ENCODE peak calls at places on chromosome 21, in nine cellular contexts. U is GM23338, Z is PC-3, H is hepatocyte, F is GM23248, T is OCI-LY7, A is MM.1S, E is HCT116, P is SK-N-SH. Q is an unnamed sample.
A peak's percentile ranks its signal among the peaks of the same experiment; 100 is the strongest.

GRCh38 chr21:41247976-41248545 is 68.5 kb upstream of the FAM3B start:
- DNase-seq in U (no peak), Z (no peak), H (no peak), F (no peak), T (no peak), A (no peak), E (no peak), P (no peak), Q (no peak)

GRCh38 chr21:46532080-46532479 is 72.8 kb downstream of the S100B start:
- DNase-seq in U (no peak), Z (no peak), H (no peak), F (no peak), T (no peak), A (no peak), E (no peak), P (no peak), Q (no peak)

GRCh38 chr21:30146558-30147282 is 19.9 kb downstream of the CLDN17 start:
- DNase-seq in U (no peak), Z (peak; percentile 79), H (no peak), F (no peak), T (no peak), A (no peak), E (no peak), P (no peak), Q (no peak)

GRCh38 chr21:40765771-40766170 is 81.2 kb downstream of the DSCAM start:
- DNase-seq in U (no peak), Z (no peak), H (no peak), F (no peak), T (no peak), A (no peak), E (no peak), P (no peak), Q (no peak)

GRCh38 chr21:45076245-45076661 is 1.9 kb downstream of the ADARB1 start:
- DNase-seq in U (no peak), Z (peak; percentile 28), H (no peak), F (peak; percentile 70), T (no peak), A (no peak), E (no peak), P (no peak), Q (peak; percentile 30)

GRCh38 chr21:23452384-23453083 is 2154.7 kb downstream of the MRPL39 start:
- DNase-seq in U (peak; percentile 83), Z (peak; percentile 13), H (peak; percentile 39), F (no peak), T (no peak), A (peak; percentile 68), E (no peak), P (no peak), Q (peak; percentile 77)

GRCh38 chr21:30628109-30628508 is 6.9 kb upstream of the KRTAP20-2 start:
- DNase-seq in U (no peak), Z (no peak), H (no peak), F (no peak), T (no peak), A (no peak), E (no peak), P (no peak), Q (no peak)

GRCh38 chr21:41090981-41091380 is 77.0 kb upstream of the BACE2 start:
- DNase-seq in U (no peak), Z (no peak), H (no peak), F (no peak), T (no peak), A (no peak), E (no peak), P (no peak), Q (no peak)

GRCh38 chr21:15000076-15000475 is 64.7 kb downstream of the NRIP1 start:
- DNase-seq in U (no peak), Z (peak; percentile 50), H (no peak), F (peak; percentile 55), T (no peak), A (no peak), E (no peak), P (no peak), Q (no peak)

GRCh38 chr21:38804617-38805281 is 980 bp upstream of the ETS2 start:
- DNase-seq in U (peak; percentile 72), Z (peak; percentile 88), H (peak; percentile 88), F (peak; percentile 82), T (no peak), A (peak; percentile 26), E (peak; percentile 40), P (peak; percentile 78), Q (no peak)

GRCh38 chr21:17388226-17388625 is 124.6 kb upstream of the CXADR start:
- DNase-seq in U (peak; percentile 2), Z (no peak), H (no peak), F (no peak), T (peak; percentile 88), A (no peak), E (no peak), P (no peak), Q (no peak)

GRCh38 chr21:28148400-28149064 is 844.1 kb downstream of the LTN1 start:
- DNase-seq in U (no peak), Z (peak; percentile 22), H (no peak), F (peak; percentile 17), T (no peak), A (no peak), E (no peak), P (no peak), Q (no peak)

GRCh38 chr21:38671716-38672115 is 134.0 kb upstream of the ETS2 start:
- DNase-seq in U (no peak), Z (no peak), H (no peak), F (no peak), T (no peak), A (no peak), E (no peak), P (no peak), Q (no peak)

GRCh38 chr21:38454161-38454560 is 44.1 kb downstream of the ERG start:
- DNase-seq in U (peak; percentile 29), Z (no peak), H (no peak), F (no peak), T (no peak), A (no peak), E (no peak), P (no peak), Q (no peak)

DNA sequence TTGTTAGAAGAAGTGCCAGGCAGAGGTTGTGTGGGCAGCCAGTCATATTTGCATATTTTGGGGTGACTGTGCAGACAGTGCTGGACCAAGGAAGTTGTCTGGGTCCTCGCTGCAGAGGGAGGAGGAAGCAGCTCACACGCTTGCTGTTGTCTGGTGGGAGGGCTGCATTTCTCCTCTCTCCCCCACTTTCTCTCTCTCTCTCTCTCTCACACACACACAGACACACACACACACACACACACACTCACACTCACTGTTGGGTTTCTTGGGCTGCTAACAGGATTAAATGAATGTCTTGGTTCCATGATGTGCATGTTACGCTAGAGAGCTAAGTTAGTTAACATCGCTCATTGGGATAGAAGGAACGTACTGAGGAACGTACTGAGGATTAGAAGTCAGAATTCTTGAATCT is 72.9 kb downstream of the AGPAT3 start:
- DNase-seq in U (no peak), Z (no peak), H (no peak), F (no peak), T (peak; percentile 23), A (no peak), E (no peak), P (no peak), Q (no peak)
- H4K20me1 ChIP-seq in U (no peaks in the 10 kb centered on the region), Z (no peaks in the 10 kb centered on the region), H (peaks cover 40% of the 10 kb centered on the region), F (no peaks in the 10 kb centered on the region), T (no peaks in the 10 kb centered on the region), A (peaks cover 9% of the 10 kb centered on the region), E (no peaks in the 10 kb centered on the region), P (peaks cover 22% of the 10 kb centered on the region), Q (no peaks in the 10 kb centered on the region)

GRCh38 chr21:26116456-26117011 is 54.0 kb downstream of the APP start:
- DNase-seq in U (peak; percentile 76), Z (peak; percentile 84), H (peak; percentile 14), F (peak; percentile 80), T (no peak), A (no peak), E (no peak), P (peak; percentile 27), Q (no peak)
- TF ChIP-seq EZH2phosphoT487 in U (no peak), Z (no peak), H (no peak), F (no peak), T (no peak), A (no peak), E (no peak), P (no peak), Q (no peak)

GRCh38 chr21:34839070-34839820 is 170.5 kb downstream of the CLIC6 start:
- DNase-seq in U (no peak), Z (no peak), H (no peak), F (no peak), T (no peak), A (no peak), E (no peak), P (no peak), Q (no peak)
- H3K27ac ChIP-seq in U (no peak overlapping the region), Z (no peak overlapping the region), H (no peak overlapping the region), F (peak overlapping the region; percentile 17), T (no peak overlapping the region), A (no peak overlapping the region), E (no peak overlapping the region), P (no peak overlapping the region), Q (no peak overlapping the region)

DNA sequence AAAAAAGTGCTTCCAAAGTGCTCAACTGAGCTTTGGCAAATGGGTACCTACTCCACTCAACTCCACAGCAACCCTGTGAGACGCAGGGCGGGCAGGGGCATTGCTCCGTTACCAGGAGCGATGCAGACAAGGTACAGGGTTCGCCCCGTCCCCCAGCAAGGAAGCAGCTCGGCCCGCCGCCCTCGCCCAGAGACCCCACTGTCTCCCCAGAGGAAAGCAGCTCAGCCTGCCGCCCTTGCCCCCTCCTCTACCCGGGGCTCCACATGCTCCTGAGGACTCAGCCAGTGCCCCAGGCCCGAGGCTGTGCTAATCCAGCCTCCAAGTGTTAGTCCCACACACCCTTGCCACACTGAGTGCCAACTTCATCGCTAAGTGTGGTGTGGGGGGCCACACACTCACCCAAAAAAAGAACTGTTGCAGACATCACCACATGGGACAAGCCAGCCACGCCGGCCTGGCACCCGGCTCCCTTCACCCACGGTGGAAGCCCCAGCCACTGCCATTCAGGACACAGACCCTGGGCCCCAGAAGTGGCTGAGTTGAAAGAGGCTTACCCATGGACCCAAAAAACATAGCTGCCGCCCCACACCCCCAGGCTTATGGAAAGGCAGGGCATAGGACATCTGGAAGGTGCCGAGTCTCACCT is 26.3 kb downstream of the WDR4 start:
- DNase-seq in U (no peak), Z (no peak), H (no peak), F (no peak), T (no peak), A (no peak), E (no peak), P (no peak), Q (no peak)
- H4K20me1 ChIP-seq in U (peaks cover 22% of the 10 kb centered on the region), Z (peaks cover 22% of the 10 kb centered on the region), H (no peaks in the 10 kb centered on the region), F (no peaks in the 10 kb centered on the region), T (peaks cover 5% of the 10 kb centered on the region), A (peaks cover 8% of the 10 kb centered on the region), E (peaks cover 3% of the 10 kb centered on the region), P (peaks cover 3% of the 10 kb centered on the region), Q (peaks cover 5% of the 10 kb centered on the region)